ENCODE peak calls at places on chromosomes 11 and 22, in four cellular contexts. S, J, O and F are unnamed samples.
A peak's percentile ranks its signal among the peaks of the same experiment; 100 is the strongest.

GRCh38 chr11:12531681-12532080 is 142.5 kb upstream of the TEAD1 start:
- DNase-seq in S (no peak), J (no peak), O (no peak), F (no peak)

GRCh38 chr22:49422668-49423067 is 405.0 kb downstream of the BRD1 start:
- DNase-seq in S (no peak), J (no peak), O (no peak), F (no peak)

GRCh38 chr11:114846040-114846791 is 167.9 kb downstream of the NXPE2 start:
- DNase-seq in S (no peak), J (no peak), O (no peak), F (no peak)

GRCh38 chr11:1875093-1875785 is 16.5 kb downstream of the PRR33 start:
- DNase-seq in S (no peak), J (peak; percentile 21), O (no peak), F (no peak)

GRCh38 chr11:18865951-18866350 is 73.3 kb downstream of the MRGPRX1 start:
- DNase-seq in S (no peak), J (no peak), O (no peak), F (no peak)

GRCh38 chr11:75334402-75334891 is 17.0 kb downstream of the ARRB1 start:
- DNase-seq in S (no peak), J (no peak), O (no peak), F (no peak)

GRCh38 chr11:4185561-4185960 is 91.0 kb downstream of the RRM1 start:
- DNase-seq in S (no peak), J (no peak), O (no peak), F (no peak)

GRCh38 chr11:120079750-120080610 is 57.9 kb downstream of the TRIM29 start:
- DNase-seq in S (peak; percentile 21), J (no peak), O (no peak), F (no peak)

GRCh38 chr22:42930810-42931420 is 73.8 kb upstream of the ARFGAP3 start:
- DNase-seq in S (no peak), J (peak; percentile 50), O (no peak), F (peak; percentile 65)

GRCh38 chr11:9617960-9618359 is 44.5 kb downstream of the WEE1 start:
- DNase-seq in S (no peak), J (peak; percentile 84), O (no peak), F (no peak)

GRCh38 chr11:7973011-7973410 is 7.8 kb upstream of the NLRP10 start:
- DNase-seq in S (no peak), J (peak; percentile 14), O (no peak), F (no peak)

GRCh38 chr22:42857845-42858481 is 890 bp upstream of the ARFGAP3 start:
- DNase-seq in S (no peak), J (no peak), O (no peak), F (no peak)

GRCh38 chr11:121212696-121213567 is 79.6 kb upstream of the SC5D start:
- DNase-seq in S (no peak), J (no peak), O (no peak), F (no peak)

GRCh38 chr11:45285931-45286632 is at the start of gene SYT13:
- DNase-seq in S (no peak), J (no peak), O (no peak), F (no peak)